ENCODE peak calls at places on chromosomes 3 and 15, in eight cellular contexts. Z is CD4-positive, alpha-beta T cell; H is psoas muscle; R is PC-3; E is mammary epithelial cell; I is CD8-positive, alpha-beta T cell; V is right atrium auricular region; O is IMR-90. P is an unnamed sample.

GRCh38 chr3:50268703-50269451 is at the start of gene SEMA3B:
- DNase-seq in Z (no peak), H (peak), R (peak), E (peak), I (no peak), V (no peak), O (no peak), P (peak)

GRCh38 chr15:84937144-84937543 is 44.5 kb upstream of the PDE8A start:
- DNase-seq in Z (no peak), H (no peak), R (no peak), E (peak), I (no peak), V (no peak), O (peak), P (no peak)

GRCh38 chr3:104368760-104369159 is 997.9 kb upstream of the ALCAM start:
- DNase-seq in Z (no peak), H (no peak), R (no peak), E (no peak), I (no peak), V (no peak), O (no peak), P (no peak)

GRCh38 chr3:160941885-160942494 is 163.2 kb downstream of the B3GALNT1 start:
- DNase-seq in Z (peak), H (peak), R (peak), E (peak), I (peak), V (peak), O (peak), P (peak)

GRCh38 chr3:5767304-5767703 is 579.8 kb downstream of the EDEM1 start:
- DNase-seq in Z (no peak), H (no peak), R (no peak), E (no peak), I (no peak), V (no peak), O (no peak), P (no peak)

GRCh38 chr15:62933388-62933787 is 109.2 kb upstream of the TPM1 start:
- DNase-seq in Z (no peak), H (no peak), R (peak), E (no peak), I (no peak), V (no peak), O (peak), P (no peak)

GRCh38 chr15:67109141-67110034 is 44.0 kb downstream of the SMAD3 start:
- DNase-seq in Z (no peak), H (peak), R (no peak), E (no peak), I (no peak), V (peak), O (peak), P (no peak)

GRCh38 chr15:94168250-94168649 is 63.1 kb upstream of the MCTP2 start:
- DNase-seq in Z (no peak), H (no peak), R (peak), E (no peak), I (no peak), V (no peak), O (no peak), P (no peak)

GRCh38 chr15:75230524-75231371 is 27.4 kb upstream of the GOLGA6C start:
- DNase-seq in Z (no peak), H (peak), R (no peak), E (no peak), I (no peak), V (no peak), O (no peak), P (no peak)

GRCh38 chr3:192819001-192819569 is 91.7 kb upstream of the FGF12 start:
- DNase-seq in Z (no peak), H (no peak), R (peak), E (peak), I (no peak), V (no peak), O (peak), P (peak)

GRCh38 chr3:131549340-131549739 is 46.6 kb upstream of the MRPL3 start:
- DNase-seq in Z (no peak), H (no peak), R (peak), E (no peak), I (no peak), V (no peak), O (no peak), P (no peak)

GRCh38 chr3:126994661-126995161 is 11.8 kb downstream of the PLXNA1 start:
- DNase-seq in Z (no peak), H (peak), R (no peak), E (no peak), I (no peak), V (no peak), O (no peak), P (no peak)

GRCh38 chr3:138282836-138283235 is 46.8 kb downstream of the NME9 start:
- DNase-seq in Z (no peak), H (no peak), R (no peak), E (no peak), I (no peak), V (no peak), O (no peak), P (no peak)

GRCh38 chr3:138281561-138281960 is 48.1 kb downstream of the NME9 start:
- DNase-seq in Z (no peak), H (no peak), R (no peak), E (no peak), I (no peak), V (no peak), O (no peak), P (no peak)

GRCh38 chr3:138289260-138289659 is 40.4 kb downstream of the NME9 start:
- DNase-seq in Z (no peak), H (no peak), R (no peak), E (no peak), I (no peak), V (no peak), O (no peak), P (no peak)

GRCh38 chr3:138284079-138284478 is 45.6 kb downstream of the NME9 start:
- DNase-seq in Z (no peak), H (no peak), R (no peak), E (peak), I (no peak), V (no peak), O (no peak), P (no peak)

DNA sequence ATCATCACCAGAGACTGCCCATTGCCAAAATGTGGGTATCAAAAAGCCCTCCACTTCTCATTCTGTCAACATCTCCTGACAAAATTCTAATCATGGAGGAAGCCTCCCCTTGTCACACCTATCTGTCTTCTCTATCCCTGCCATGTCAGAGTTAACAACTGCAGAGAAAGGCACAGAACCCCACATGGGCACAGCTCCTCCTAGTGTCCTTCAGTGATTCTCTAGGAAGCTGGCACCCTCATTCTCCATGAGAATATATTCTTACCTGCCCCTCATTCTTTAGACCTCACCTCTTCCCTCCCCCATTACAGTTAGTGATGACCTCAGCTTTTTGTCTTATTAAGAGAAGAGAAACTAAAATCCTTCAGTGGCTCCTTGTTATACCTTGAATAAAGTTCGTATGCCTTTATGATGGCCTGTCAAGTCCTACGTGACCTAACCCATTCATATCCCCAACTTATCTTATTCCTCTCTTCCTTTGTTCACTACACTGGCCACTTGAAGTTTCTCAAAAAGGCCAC is 44.6 kb downstream of the NME9 start:
- DNase-seq in Z (no peak), H (no peak), R (peak), E (no peak), I (no peak), V (no peak), O (no peak), P (no peak)
- TF ChIP-seq CTCF in Z (no peak), H (no peak), R (peak), E (no peak), I (no peak), V (no peak), O (peak), P (no peak)

GRCh38 chr15:70777156-70777926 is 14.0 kb upstream of the UACA start:
- DNase-seq in Z (no peak), H (no peak), R (no peak), E (no peak), I (no peak), V (no peak), O (no peak), P (no peak)
- H3K27ac ChIP-seq in Z (no peak), H (no peak), R (peak), E (no peak), I (no peak), V (no peak), O (no peak), P (no peak)

GRCh38 chr3:37604336-37604833 is 257.3 kb upstream of the CTDSPL start:
- DNase-seq in Z (no peak), H (no peak), R (no peak), E (no peak), I (no peak), V (no peak), O (no peak), P (no peak)

GRCh38 chr3:37601832-37602231 is 259.8 kb upstream of the CTDSPL start:
- DNase-seq in Z (no peak), H (no peak), R (no peak), E (no peak), I (no peak), V (no peak), O (no peak), P (no peak)

GRCh38 chr3:37605754-37606153 is 255.9 kb upstream of the CTDSPL start:
- DNase-seq in Z (no peak), H (no peak), R (no peak), E (no peak), I (no peak), V (no peak), O (no peak), P (no peak)

GRCh38 chr3:37606472-37606871 is 255.2 kb upstream of the CTDSPL start:
- DNase-seq in Z (no peak), H (no peak), R (no peak), E (no peak), I (no peak), V (no peak), O (no peak), P (no peak)

GRCh38 chr3:37603722-37604121 is 258.0 kb upstream of the CTDSPL start:
- DNase-seq in Z (no peak), H (no peak), R (no peak), E (no peak), I (no peak), V (no peak), O (no peak), P (no peak)
- TF ChIP-seq CTCF in Z (no peak), H (no peak), R (peak), E (no peak), I (no peak), V (no peak), O (no peak), P (no peak)

GRCh38 chr3:72162649-72163184 is 377.8 kb upstream of the PROK2 start:
- DNase-seq in Z (no peak), H (no peak), R (no peak), E (no peak), I (no peak), V (no peak), O (no peak), P (no peak)
- H3K27ac ChIP-seq in Z (no peak), H (no peak), R (no peak), E (no peak), I (no peak), V (no peak), O (no peak), P (peak)

DNA sequence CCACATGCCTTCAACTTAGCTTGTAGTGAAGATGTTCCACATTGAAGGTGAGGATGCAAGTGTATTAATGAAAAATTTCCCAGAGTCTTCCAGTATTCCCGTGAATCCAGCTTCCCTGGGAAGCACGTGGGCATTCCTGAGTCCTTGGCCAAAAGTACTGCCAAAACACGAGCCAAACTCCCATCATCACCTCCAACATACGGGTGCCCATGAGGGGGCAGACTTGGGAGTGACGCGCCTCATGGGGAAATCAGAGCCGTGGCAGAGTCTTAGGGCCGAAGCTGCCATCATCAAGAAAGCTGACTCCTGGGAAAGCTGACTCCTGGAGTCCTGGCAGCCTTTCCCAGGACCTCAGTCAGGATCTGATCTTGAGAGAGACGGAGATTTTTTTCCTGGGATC is 20.1 kb upstream of the TM2D3 start:
- DNase-seq in Z (no peak), H (no peak), R (no peak), E (no peak), I (no peak), V (no peak), O (no peak), P (no peak)
- TF ChIP-seq CTCF in Z (no peak), H (no peak), R (no peak), E (no peak), I (no peak), V (no peak), O (no peak), P (no peak)

DNA sequence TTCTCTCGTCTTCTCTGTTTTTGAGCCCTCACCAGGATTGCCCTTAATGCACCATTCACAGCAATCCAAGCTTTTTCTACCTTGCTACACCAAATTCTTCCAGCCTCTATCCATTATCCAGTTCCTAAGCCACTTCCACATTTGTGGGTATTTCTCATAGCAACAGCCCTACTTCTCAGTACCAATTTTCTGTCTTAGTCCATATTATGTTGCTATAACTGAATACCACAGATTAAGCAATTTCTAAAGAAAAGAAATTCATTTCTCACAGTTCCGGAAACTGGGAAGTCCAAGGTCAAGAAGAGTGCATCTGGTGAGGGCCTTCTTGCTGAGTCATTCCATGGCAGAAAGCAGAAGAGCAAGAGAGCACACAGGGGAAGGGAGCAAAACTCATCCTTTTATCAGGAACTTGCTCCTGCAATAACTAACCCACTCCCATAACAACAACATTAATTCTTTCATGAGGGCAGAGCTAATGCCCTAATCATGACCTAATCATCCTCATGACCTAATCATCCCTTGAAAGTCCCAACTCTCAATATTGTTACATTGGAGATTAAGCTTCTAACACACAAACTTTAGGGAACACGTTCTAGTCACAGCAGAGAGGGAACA is 9.7 kb upstream of the EIF1B start:
- DNase-seq in Z (no peak), H (no peak), R (no peak), E (peak), I (no peak), V (no peak), O (peak), P (no peak)
- H3K27ac ChIP-seq in Z (no peak), H (no peak), R (no peak), E (no peak), I (no peak), V (peak), O (peak), P (no peak)

P was measured in RWPE1.